ENCODE peak calls at places on chromosomes 6 and 20, in ten cellular contexts. S, J, R, P, A, N, L, O, Q and W are unnamed samples.

GRCh38 chr6:155523821-155524238 is 68.2 kb upstream of the NOX3 start:
- DNase-seq in S (no peak), J (no peak), R (no peak), P (no peak), A (no peak), N (no peak), L (no peak), O (no peak), Q (no peak), W (no peak)

GRCh38 chr6:7545509-7546369 is 4.3 kb downstream of the DSP start:
- DNase-seq in S (no peak), J (no peak), R (no peak), P (no peak), A (no peak), N (no peak), L (no peak), O (no peak), Q (no peak), W (no peak)

GRCh38 chr6:130473886-130474285 is 108.1 kb downstream of the TMEM200A start:
- DNase-seq in S (no peak), J (no peak), R (no peak), P (no peak), A (no peak), N (peak), L (no peak), O (no peak), Q (no peak), W (peak)

GRCh38 chr20:6533321-6533720 is 234.2 kb upstream of the BMP2 start:
- DNase-seq in S (peak), J (no peak), R (no peak), P (no peak), A (no peak), N (peak), L (no peak), O (no peak), Q (no peak), W (peak)

GRCh38 chr20:34530342-34530741 is 14.1 kb downstream of the DYNLRB1 start:
- DNase-seq in S (no peak), J (no peak), R (no peak), P (no peak), A (no peak), N (no peak), L (no peak), O (no peak), Q (no peak), W (no peak)

GRCh38 chr20:8291873-8292272 is 159.8 kb downstream of the PLCB1 start:
- DNase-seq in S (peak), J (no peak), R (no peak), P (no peak), A (no peak), N (peak), L (no peak), O (no peak), Q (no peak), W (peak)

GRCh38 chr6:101614774-101615173 is 221.3 kb downstream of the GRIK2 start:
- DNase-seq in S (peak), J (no peak), R (no peak), P (no peak), A (no peak), N (no peak), L (no peak), O (no peak), Q (no peak), W (peak)

GRCh38 chr6:1481326-1481725 is 92.0 kb downstream of the FOXF2 start:
- DNase-seq in S (no peak), J (no peak), R (no peak), P (no peak), A (no peak), N (peak), L (no peak), O (no peak), Q (no peak), W (peak)

GRCh38 chr6:86192123-86192522 is 549.4 kb upstream of the SYNCRIP start:
- DNase-seq in S (no peak), J (no peak), R (no peak), P (no peak), A (no peak), N (no peak), L (no peak), O (no peak), Q (no peak), W (no peak)

GRCh38 chr6:157069585-157069984 is 253.7 kb downstream of the TMEM242 start:
- DNase-seq in S (no peak), J (no peak), R (no peak), P (no peak), A (no peak), N (no peak), L (no peak), O (no peak), Q (no peak), W (no peak)

GRCh38 chr6:35602133-35602946 is 86.4 kb downstream of the FKBP5 start:
- DNase-seq in S (peak), J (no peak), R (no peak), P (no peak), A (no peak), N (no peak), L (no peak), O (no peak), Q (peak), W (peak)

GRCh38 chr20:10792291-10792690 is 118.5 kb upstream of the JAG1 start:
- DNase-seq in S (no peak), J (no peak), R (no peak), P (no peak), A (no peak), N (no peak), L (no peak), O (no peak), Q (no peak), W (no peak)

GRCh38 chr6:346389-347030 is 45.0 kb upstream of the IRF4 start:
- DNase-seq in S (no peak), J (peak), R (no peak), P (no peak), A (no peak), N (no peak), L (no peak), O (no peak), Q (peak), W (peak)

GRCh38 chr6:90516074-90516660 is 70.7 kb downstream of the MAP3K7 start:
- DNase-seq in S (no peak), J (no peak), R (no peak), P (no peak), A (no peak), N (no peak), L (no peak), O (no peak), Q (no peak), W (no peak)

GRCh38 chr6:41935190-41935569 is 6.4 kb downstream of the CCND3 start:
- DNase-seq in S (no peak), J (no peak), R (no peak), P (no peak), A (no peak), N (no peak), L (no peak), O (no peak), Q (no peak), W (no peak)

GRCh38 chr6:141874930-141875602 is 257.7 kb upstream of the GJE1 start:
- DNase-seq in S (no peak), J (no peak), R (no peak), P (no peak), A (no peak), N (no peak), L (no peak), O (no peak), Q (no peak), W (peak)

GRCh38 chr6:140537834-140538680 is 1163.6 kb upstream of the CITED2 start:
- DNase-seq in S (peak), J (no peak), R (peak), P (no peak), A (no peak), N (peak), L (no peak), O (peak), Q (peak), W (peak)

GRCh38 chr6:7262746-7263335 is 50.2 kb downstream of the SSR1 start:
- DNase-seq in S (no peak), J (no peak), R (no peak), P (no peak), A (no peak), N (no peak), L (no peak), O (no peak), Q (no peak), W (no peak)

GRCh38 chr6:51594981-51595380 is 492.4 kb downstream of the PKHD1 start:
- DNase-seq in S (no peak), J (no peak), R (no peak), P (no peak), A (no peak), N (no peak), L (no peak), O (no peak), Q (no peak), W (no peak)

GRCh38 chr6:28117386-28118050 is 6.9 kb upstream of the ZSCAN16 start:
- DNase-seq in S (no peak), J (no peak), R (no peak), P (no peak), A (no peak), N (no peak), L (no peak), O (no peak), Q (no peak), W (peak)
- TF ChIP-seq CTCF in S (no peak), J (no peak), R (no peak), P (no peak), A (no peak), N (no peak), L (no peak), O (no peak), Q (no peak), W (no peak)

DNA sequence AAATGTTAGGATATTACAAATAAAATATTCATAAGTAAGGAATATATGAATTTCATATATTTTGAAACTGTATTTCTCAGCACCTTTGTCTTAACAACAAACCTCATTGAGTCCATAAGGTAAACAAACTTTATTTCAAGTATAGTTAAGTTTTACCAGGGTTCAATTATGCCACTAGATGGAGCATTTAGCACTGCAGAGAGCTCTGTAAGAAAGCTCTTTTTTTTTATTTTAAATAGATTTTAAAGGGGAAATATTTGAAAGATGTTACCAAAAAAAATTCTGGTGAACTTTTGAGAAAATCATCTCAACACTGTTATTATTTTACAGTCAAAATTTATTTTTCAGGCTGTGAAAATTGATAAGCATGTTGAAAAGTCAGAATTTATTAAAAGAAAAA is 955.2 kb upstream of the EYS start:
- DNase-seq in S (no peak), J (no peak), R (no peak), P (no peak), A (no peak), N (no peak), L (no peak), O (no peak), Q (no peak), W (peak)
- TF ChIP-seq CTCF in S (peak), J (peak), R (no peak), P (no peak), A (peak), N (no peak), L (peak), O (no peak), Q (peak), W (peak)

GRCh38 chr20:13900506-13900905 is 89.9 kb downstream of the SEL1L2 start:
- DNase-seq in S (no peak), J (no peak), R (no peak), P (no peak), A (no peak), N (no peak), L (no peak), O (no peak), Q (no peak), W (no peak)

GRCh38 chr20:13898012-13898612 is 92.3 kb downstream of the SEL1L2 start:
- DNase-seq in S (no peak), J (no peak), R (no peak), P (no peak), A (no peak), N (no peak), L (peak), O (no peak), Q (no peak), W (no peak)
- TF ChIP-seq CTCF in S (peak), J (no peak), R (no peak), P (no peak), A (no peak), N (no peak), L (peak), O (no peak), Q (no peak), W (peak)

GRCh38 chr20:57581202-57582028 is 20.5 kb downstream of the PCK1 start:
- DNase-seq in S (no peak), J (no peak), R (peak), P (no peak), A (no peak), N (no peak), L (no peak), O (no peak), Q (no peak), W (no peak)
- TF ChIP-seq CTCF in S (no peak), J (no peak), R (no peak), P (no peak), A (no peak), N (no peak), L (no peak), O (no peak), Q (no peak), W (no peak)

DNA sequence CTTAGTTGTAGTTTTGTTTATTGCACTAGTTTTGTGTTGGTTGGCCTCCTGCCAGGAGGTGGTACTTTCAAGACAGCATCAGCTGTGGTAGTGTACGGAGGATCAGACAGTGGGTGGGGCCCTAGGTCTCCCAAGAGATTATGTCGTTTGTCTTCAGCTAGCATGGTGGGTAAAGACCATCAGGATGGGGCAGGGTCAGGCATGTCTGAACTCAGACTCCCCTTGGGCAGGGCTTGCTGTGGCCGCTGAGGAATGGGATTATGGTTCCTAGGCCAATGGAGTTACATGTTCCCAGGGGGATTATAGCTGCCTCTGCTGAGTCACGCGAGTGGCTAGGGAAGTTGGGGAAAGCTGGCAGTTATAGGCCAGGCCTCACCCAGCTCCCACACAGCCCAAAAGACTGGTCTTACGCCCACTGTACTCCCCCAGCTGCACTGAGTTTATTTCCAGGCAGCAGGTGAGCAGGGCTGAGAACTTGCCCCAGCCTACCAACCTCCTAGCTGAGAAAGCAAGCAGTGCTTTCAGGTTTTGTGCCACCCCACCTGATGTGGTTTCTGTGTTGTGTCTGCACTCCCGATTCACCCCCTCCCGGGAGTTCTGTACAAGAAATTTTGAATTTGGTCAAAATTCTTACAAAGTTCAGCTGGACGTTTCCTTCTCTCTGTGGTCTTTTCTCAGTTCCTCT is 24.7 kb downstream of the ZSCAN31 start:
- DNase-seq in S (peak), J (no peak), R (no peak), P (no peak), A (no peak), N (no peak), L (no peak), O (no peak), Q (no peak), W (no peak)
- TF ChIP-seq CTCF in S (no peak), J (no peak), R (no peak), P (no peak), A (no peak), N (no peak), L (no peak), O (no peak), Q (no peak), W (no peak)

GRCh38 chr6:165002866-165003265 is 306.5 kb downstream of the C6orf118 start:
- DNase-seq in S (no peak), J (no peak), R (no peak), P (no peak), A (no peak), N (no peak), L (no peak), O (no peak), Q (no peak), W (no peak)
- TF ChIP-seq CTCF in S (no peak), J (no peak), R (no peak), P (no peak), A (no peak), N (no peak), L (no peak), O (no peak), Q (no peak), W (no peak)

GRCh38 chr6:33004940-33005339 is 4.5 kb downstream of the HLA-DOA start:
- DNase-seq in S (no peak), J (no peak), R (no peak), P (no peak), A (no peak), N (no peak), L (no peak), O (no peak), Q (no peak), W (no peak)

GRCh38 chr6:33001685-33002084 is 7.7 kb downstream of the HLA-DOA start:
- DNase-seq in S (no peak), J (no peak), R (no peak), P (no peak), A (no peak), N (no peak), L (no peak), O (no peak), Q (no peak), W (no peak)

GRCh38 chr6:32995448-32995847 is 13.9 kb downstream of the HLA-DOA start:
- DNase-seq in S (no peak), J (no peak), R (no peak), P (no peak), A (no peak), N (no peak), L (no peak), O (no peak), Q (no peak), W (no peak)

DNA sequence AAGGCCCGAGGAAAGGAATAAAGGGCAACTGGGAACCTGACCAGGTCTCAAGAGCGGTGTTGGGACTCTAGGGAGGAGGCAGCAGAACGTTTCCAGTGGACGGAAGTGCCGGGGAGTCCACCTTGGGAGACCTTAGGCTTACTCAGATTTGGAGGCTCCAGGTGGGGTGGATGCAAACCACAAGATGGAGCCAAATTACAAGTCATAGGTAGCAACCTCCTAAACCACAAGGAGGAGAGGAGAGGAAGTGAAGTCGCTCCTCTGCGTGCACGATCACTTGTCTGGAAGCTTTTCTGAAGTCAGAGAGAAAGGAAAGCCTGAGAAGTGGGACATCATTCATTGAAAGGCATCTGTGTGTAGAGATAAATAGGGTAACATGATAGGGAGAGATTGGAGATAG is 9.3 kb downstream of the HLA-DOA start:
- DNase-seq in S (no peak), J (no peak), R (peak), P (no peak), A (no peak), N (no peak), L (peak), O (no peak), Q (no peak), W (no peak)
- TF ChIP-seq CTCF in S (peak), J (no peak), R (peak), P (no peak), A (no peak), N (no peak), L (peak), O (no peak), Q (no peak), W (no peak)

DNA sequence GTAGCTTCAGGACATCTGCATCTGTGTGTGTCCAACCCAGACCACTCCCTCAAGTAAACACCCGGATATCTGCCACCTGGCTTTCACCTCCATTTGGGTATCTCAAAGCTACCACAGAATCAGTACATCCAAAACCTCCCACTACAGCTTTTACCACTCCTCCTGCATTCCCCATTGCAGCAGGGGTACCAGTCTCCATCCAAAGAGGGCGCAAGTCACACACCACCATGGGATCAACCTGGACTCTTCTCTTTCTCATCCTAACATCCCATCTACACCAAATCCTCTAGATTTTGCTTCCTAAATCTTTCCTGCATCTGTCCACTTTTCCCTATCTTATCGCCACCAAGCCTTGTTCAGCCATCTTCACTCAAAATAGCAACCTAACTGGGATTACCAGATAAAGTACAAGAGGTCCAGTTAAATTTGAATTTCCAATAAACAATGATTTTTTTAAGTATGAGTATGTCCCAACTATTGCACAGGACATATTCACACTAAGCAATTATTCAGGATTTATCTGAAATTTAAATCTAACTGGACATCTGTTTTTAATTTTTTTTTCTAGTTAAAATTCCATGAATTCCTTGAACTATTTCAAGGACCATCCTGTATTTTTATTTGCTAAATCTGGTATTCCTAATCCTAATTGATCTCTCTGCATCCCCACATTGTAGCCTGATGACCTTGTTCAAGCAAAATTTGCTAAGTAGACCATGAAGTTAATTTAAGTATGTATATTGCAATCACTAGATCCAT is 164.3 kb upstream of the MLN start:
- DNase-seq in S (no peak), J (no peak), R (no peak), P (no peak), A (no peak), N (no peak), L (no peak), O (no peak), Q (no peak), W (peak)
- TF ChIP-seq CTCF in S (peak), J (no peak), R (no peak), P (no peak), A (peak), N (no peak), L (no peak), O (no peak), Q (no peak), W (peak)